ENCODE peak calls at places on chromosomes 12 and 14, in ten cellular contexts. S is C1 segment of cervical spinal cord; X is choroid plexus epithelial cell; D is aorta; L is fibroblast of mammary gland; T is stimulated activated CD4-positive, alpha-beta T cell treated with anti-CD3 and anti-CD28 coated beads, Interleukin-1b, Interleukin-23, amount 100 ng/mL, for 24 hours; C is germinal center; I is esophagus squamous epithelium; M is AG08396; O is AML-193. U is an unnamed sample.

GRCh38 chr12:20350495-20350894 is 17.8 kb upstream of the PDE3A start:
- DNase-seq in S (no peak), X (peak; percentile 78), D (no peak), L (peak; percentile 94), T (no peak), C (no peak), I (no peak), M (no peak), O (no peak), U (no peak)

GRCh38 chr12:70982991-70983390 is 62.5 kb upstream of the PTPRR start:
- DNase-seq in S (no peak), X (peak; percentile 52), D (no peak), L (peak; percentile 60), T (no peak), C (no peak), I (no peak), M (no peak), O (no peak), U (no peak)

GRCh38 chr12:53221203-53222076 is 10.6 kb downstream of the RARG start:
- DNase-seq in S (peak; percentile 80), X (peak; percentile 58), D (peak; percentile 91), L (peak; percentile 30), T (no peak), C (peak; percentile 74), I (no peak), M (peak; percentile 87), O (no peak), U (peak; percentile 50)

GRCh38 chr12:3641428-3641883 is 111.5 kb downstream of the CRACR2A start:
- DNase-seq in S (no peak), X (peak; percentile 86), D (no peak), L (peak; percentile 90), T (no peak), C (no peak), I (no peak), M (peak; percentile 29), O (no peak), U (no peak)

GRCh38 chr14:61543946-61544345 is 151.4 kb upstream of the HIF1A start:
- DNase-seq in S (peak; percentile 31), X (no peak), D (no peak), L (no peak), T (no peak), C (no peak), I (no peak), M (no peak), O (no peak), U (no peak)

GRCh38 chr12:68224613-68225285 is 861 bp downstream of the IL26 start:
- DNase-seq in S (no peak), X (peak; percentile 84), D (no peak), L (peak; percentile 65), T (no peak), C (no peak), I (no peak), M (no peak), O (no peak), U (no peak)

GRCh38 chr14:52069617-52070431 is 965 bp upstream of the NID2 start:
- DNase-seq in S (peak; percentile 46), X (peak; percentile 87), D (peak; percentile 82), L (peak; percentile 58), T (no peak), C (no peak), I (no peak), M (no peak), O (no peak), U (no peak)

GRCh38 chr12:6314776-6315175 is 4.3 kb downstream of the PLEKHG6 start:
- DNase-seq in S (no peak), X (no peak), D (peak; percentile 72), L (no peak), T (no peak), C (no peak), I (no peak), M (no peak), O (no peak), U (no peak)

GRCh38 chr14:85399196-85399595 is 130.7 kb upstream of the FLRT2 start:
- DNase-seq in S (no peak), X (no peak), D (no peak), L (no peak), T (no peak), C (no peak), I (no peak), M (no peak), O (no peak), U (no peak)

GRCh38 chr12:116053479-116054195 is 223.9 kb downstream of the MED13L start:
- DNase-seq in S (no peak), X (peak; percentile 93), D (no peak), L (peak; percentile 94), T (no peak), C (no peak), I (no peak), M (peak; percentile 44), O (peak; percentile 58), U (no peak)

GRCh38 chr12:111942557-111942956 is 70.4 kb downstream of the TMEM116 start:
- DNase-seq in S (no peak), X (peak; percentile 89), D (no peak), L (peak; percentile 82), T (no peak), C (no peak), I (no peak), M (peak; percentile 34), O (no peak), U (no peak)

GRCh38 chr12:104010121-104010520 is 39.9 kb downstream of the GLT8D2 start:
- DNase-seq in S (no peak), X (no peak), D (no peak), L (no peak), T (no peak), C (no peak), I (no peak), M (no peak), O (no peak), U (no peak)

GRCh38 chr12:67452119-67452805 is 183.1 kb downstream of the CAND1 start:
- DNase-seq in S (no peak), X (no peak), D (no peak), L (no peak), T (no peak), C (no peak), I (no peak), M (no peak), O (no peak), U (peak; percentile 94)

GRCh38 chr14:56952766-56953473 is 142.6 kb upstream of the OTX2 start:
- DNase-seq in S (no peak), X (no peak), D (no peak), L (no peak), T (no peak), C (no peak), I (no peak), M (no peak), O (no peak), U (no peak)

GRCh38 chr12:1579626-1580025 is 14.8 kb downstream of the FBXL14 start:
- DNase-seq in S (no peak), X (peak; percentile 19), D (no peak), L (no peak), T (no peak), C (no peak), I (no peak), M (no peak), O (no peak), U (no peak)

GRCh38 chr14:23612802-23613201 is 23.4 kb upstream of the DHRS2 start:
- DNase-seq in S (no peak), X (no peak), D (no peak), L (no peak), T (no peak), C (no peak), I (no peak), M (no peak), O (no peak), U (no peak)

GRCh38 chr12:126910570-126910969 is 1356.4 kb upstream of the TMEM132C start:
- DNase-seq in S (no peak), X (no peak), D (no peak), L (no peak), T (no peak), C (no peak), I (no peak), M (no peak), O (no peak), U (no peak)

GRCh38 chr12:176321-177181 is 37.4 kb downstream of the SLC6A12 start:
- DNase-seq in S (no peak), X (peak; percentile 50), D (no peak), L (peak; percentile 27), T (no peak), C (no peak), I (no peak), M (peak; percentile 87), O (no peak), U (no peak)

GRCh38 chr12:22431693-22432251 is 97.3 kb upstream of the ST8SIA1 start:
- DNase-seq in S (no peak), X (no peak), D (no peak), L (peak; percentile 9), T (no peak), C (no peak), I (no peak), M (no peak), O (no peak), U (peak; percentile 16)

GRCh38 chr12:22361785-22362184 is 27.3 kb upstream of the ST8SIA1 start:
- DNase-seq in S (no peak), X (no peak), D (no peak), L (no peak), T (no peak), C (no peak), I (no peak), M (no peak), O (no peak), U (no peak)

GRCh38 chr14:100172811-100173210 is 13.4 kb upstream of the DEGS2 start:
- DNase-seq in S (no peak), X (no peak), D (no peak), L (no peak), T (no peak), C (no peak), I (no peak), M (no peak), O (no peak), U (no peak)

GRCh38 chr14:102484316-102484715 is 25.3 kb downstream of the ANKRD9 start:
- DNase-seq in S (no peak), X (no peak), D (peak; percentile 35), L (no peak), T (no peak), C (no peak), I (no peak), M (no peak), O (no peak), U (no peak)

GRCh38 chr12:38905480-38906351 is at the start of gene CPNE8:
- DNase-seq in S (peak; percentile 55), X (peak; percentile 50), D (peak; percentile 97), L (peak; percentile 70), T (peak; percentile 7), C (peak; percentile 14), I (peak; percentile 30), M (peak; percentile 87), O (no peak), U (peak; percentile 68)